ENCODE peak calls at places on chromosomes 4 and X, in nine cellular contexts. W is breast epithelium, X is HCT116, V is esophagus squamous epithelium, G is heart left ventricle, P is ovary, H is HepG2, E is right lobe of liver, F is Peyer's patch. L is an unnamed sample. For H3K36me3 and H3K4me1, the result is how much of the 10 kb centered on the place peaks cover.

GRCh38 chr4:168720396-168720795 is 223.5 kb downstream of the PALLD start:
- DNase-seq in W (no peak), H (no peak), G (no peak), E (no peak), F (no peak), V (no peak), P (no peak), X (no peak), L (no peak)

GRCh38 chrX:724256-724655 is 93.7 kb downstream of the SHOX start:
- DNase-seq in V (no peak), E (no peak), G (no peak), W (no peak), P (no peak), F (no peak), X (no peak), H (no peak), L (no peak)

GRCh38 chr4:140103676-140104075 is 50.3 kb downstream of the MAML3 start:
- DNase-seq in E (no peak), H (no peak), G (no peak), X (no peak), W (no peak), F (no peak), P (no peak), V (no peak), L (no peak)

GRCh38 chr4:126123933-126124332 is 809.2 kb downstream of the FAT4 start:
- DNase-seq in W (no peak), G (no peak), H (no peak), X (no peak), E (no peak), P (no peak), F (no peak), V (no peak), L (no peak)

GRCh38 chrX:51456814-51457213 is 39.6 kb downstream of the NUDT11 start:
- DNase-seq in H (peak), E (no peak), F (no peak), V (no peak), X (no peak), P (no peak), W (no peak), G (no peak), L (no peak)

GRCh38 chr4:181564616-181565015 is 678.6 kb upstream of the TENM3 start:
- DNase-seq in H (no peak), G (no peak), W (no peak), V (no peak), P (no peak), F (no peak), X (no peak), E (no peak), L (no peak)

GRCh38 chr4:32706893-32707292 is 1986.7 kb downstream of the PCDH7 start:
- DNase-seq in P (no peak), G (no peak), V (no peak), H (no peak), E (no peak), F (no peak), X (no peak), W (no peak), L (no peak)

GRCh38 chr4:66307641-66308438 is 637.6 kb upstream of the EPHA5 start:
- DNase-seq in G (no peak), X (no peak), V (no peak), F (no peak), W (no peak), P (no peak), E (peak), H (no peak), L (no peak)

GRCh38 chrX:66408507-66408906 is 230.4 kb downstream of the EDA2R start:
- DNase-seq in H (no peak), W (no peak), V (no peak), E (no peak), X (no peak), F (no peak), G (no peak), P (no peak), L (no peak)

GRCh38 chr4:107603430-107603829 is 116.6 kb downstream of the PAPSS1 start:
- DNase-seq in G (no peak), W (no peak), H (no peak), V (no peak), P (no peak), F (no peak), E (no peak), X (no peak), L (no peak)
- H3K36me3 ChIP-seq in G (under half), W (under half), H (under half), V (under half), P (under half), F (under half), E (under half), X (under half), L (under half)

GRCh38 chrX:154397888-154398667 is at the start of gene RPL10:
- DNase-seq in H (peak), X (peak), E (peak), G (peak), F (peak), P (peak), W (peak), V (peak), L (peak)
- TF ChIP-seq POLR2A in H (no peak), X (peak), E (peak), G (peak), F (peak), P (peak), W (peak), V (peak), L (peak)

GRCh38 chr4:5954056-5954760 is 61.3 kb upstream of the CRMP1 start:
- DNase-seq in P (no peak), F (peak), V (no peak), E (no peak), G (no peak), W (no peak), H (no peak), X (no peak), L (no peak)
- H3K4me1 ChIP-seq in P (under half), F (under half), V (under half), E (under half), G (under half), W (under half), H (under half), X (under half), L (under half)

GRCh38 chr4:24570172-24570571 is 14.2 kb downstream of the DHX15 start:
- DNase-seq in H (no peak), X (no peak), W (no peak), E (no peak), V (no peak), G (no peak), F (no peak), P (no peak), L (no peak)
- H3K36me3 ChIP-seq in H (under half), X (under half), W (under half), E (under half), V (under half), G (half or more), F (under half), P (under half), L (under half)

DNA sequence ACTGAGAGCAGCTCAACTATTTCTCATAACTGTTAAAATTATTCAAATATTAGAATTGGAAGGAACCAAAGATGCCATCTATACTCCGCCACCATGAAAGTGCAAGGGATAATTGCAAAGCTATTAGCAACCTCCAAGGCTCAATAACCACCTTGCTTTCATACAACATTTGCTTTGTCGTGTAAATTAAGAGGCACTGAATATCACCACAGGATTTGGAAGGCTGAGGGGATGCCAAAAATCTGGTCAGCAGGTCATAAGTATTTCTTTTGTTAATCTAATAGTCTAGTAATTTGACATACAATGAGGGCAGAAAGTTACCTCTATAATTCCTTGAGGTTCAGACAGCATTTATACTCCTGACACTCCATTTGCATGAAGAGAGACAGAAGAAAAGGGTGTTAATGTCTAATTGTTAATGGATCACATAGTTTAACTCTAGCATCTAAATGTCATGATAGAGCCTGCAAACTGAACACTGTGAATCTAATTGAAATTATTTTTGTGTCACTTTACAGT is 200.9 kb upstream of the DIAPH2 start:
- DNase-seq in X (no peak), F (no peak), P (no peak), E (no peak), W (no peak), G (no peak), V (no peak), H (no peak), L (no peak)
- TF ChIP-seq POLR2A in X (no peak), F (no peak), P (no peak), E (no peak), W (no peak), G (no peak), V (no peak), H (no peak), L (no peak)

L was measured in testis.